ENCODE peak calls at places on chromosomes 11 and 22, in ten cellular contexts. V, T, W, X, H, A, G, Z, L and E are unnamed samples.

GRCh38 chr11:60378359-60378758 is at the start of gene MS4A7:
- DNase-seq in V (no peak), W (no peak), L (no peak), A (no peak), G (peak; percentile 66), H (peak; percentile 39), X (peak; percentile 10), Z (no peak), T (no peak), E (no peak)

GRCh38 chr11:65415499-65416340 is 6.9 kb upstream of the NEAT1 start:
- DNase-seq in Z (no peak), A (no peak), X (no peak), L (no peak), T (no peak), W (no peak), H (no peak), G (peak; percentile 65), V (no peak), E (no peak)

GRCh38 chr11:63710476-63711217 is 29.3 kb downstream of the RTN3 start:
- DNase-seq in W (peak; percentile 83), X (no peak), H (peak; percentile 36), G (no peak), T (peak; percentile 78), Z (no peak), L (peak; percentile 88), A (peak; percentile 89), V (peak; percentile 96), E (no peak)

GRCh38 chr11:119478711-119479285 is 55.8 kb upstream of the THY1 start:
- DNase-seq in Z (peak; percentile 2), X (no peak), G (no peak), W (no peak), T (no peak), H (no peak), L (no peak), V (no peak), A (no peak), E (no peak)

GRCh38 chr11:47254381-47254780 is 3.4 kb upstream of the NR1H3 start:
- DNase-seq in Z (no peak), X (no peak), A (no peak), H (no peak), T (peak; percentile 48), W (no peak), V (no peak), G (no peak), L (peak; percentile 41), E (no peak)

GRCh38 chr11:130859896-130860295 is 56.4 kb downstream of the SNX19 start:
- DNase-seq in L (peak; percentile 24), X (no peak), G (no peak), Z (no peak), V (no peak), W (no peak), A (no peak), H (no peak), T (peak; percentile 14), E (no peak)

GRCh38 chr11:29352273-29352672 is 664.6 kb downstream of the KCNA4 start:
- DNase-seq in G (no peak), L (no peak), V (no peak), T (no peak), X (no peak), A (no peak), H (no peak), W (peak; percentile 31), Z (no peak), E (no peak)

GRCh38 chr11:102940714-102941588 is 14.6 kb downstream of the MMP13 start:
- DNase-seq in W (peak; percentile 73), T (peak; percentile 75), Z (peak; percentile 50), A (peak; percentile 46), L (peak; percentile 76), H (peak; percentile 75), V (no peak), X (peak; percentile 66), G (no peak), E (peak; percentile 71)

GRCh38 chr11:1042626-1043562 is 6.4 kb upstream of the MUC6 start:
- DNase-seq in T (no peak), H (no peak), G (peak; percentile 55), Z (no peak), X (no peak), W (no peak), L (no peak), V (no peak), A (no peak), E (no peak)

GRCh38 chr11:3853935-3854659 is 1.4 kb upstream of the STIM1 start:
- DNase-seq in A (no peak), V (no peak), L (no peak), H (peak; percentile 63), T (no peak), X (peak; percentile 93), Z (peak; percentile 41), W (no peak), G (no peak), E (peak; percentile 74)

GRCh38 chr11:68142441-68143309 is 21.5 kb upstream of the CHKA start:
- DNase-seq in H (peak; percentile 12), X (no peak), L (no peak), V (no peak), A (no peak), G (no peak), Z (no peak), T (no peak), W (no peak), E (no peak)

GRCh38 chr11:117417856-117418255 is 90.2 kb downstream of the CEP164 start:
- DNase-seq in T (no peak), A (no peak), Z (no peak), G (no peak), V (no peak), W (no peak), H (no peak), L (no peak), X (no peak), E (no peak)

GRCh38 chr11:32440920-32441319 is 5.6 kb upstream of the WT1 start:
- DNase-seq in H (no peak), V (no peak), A (no peak), G (no peak), L (no peak), W (no peak), Z (no peak), X (no peak), T (no peak), E (no peak)

GRCh38 chr11:43699879-43700278 is 19.3 kb downstream of the HSD17B12 start:
- DNase-seq in G (no peak), V (no peak), W (no peak), Z (no peak), X (no peak), L (no peak), T (no peak), A (no peak), H (no peak), E (no peak)

GRCh38 chr11:35526370-35526792 is 965 bp upstream of the PAMR1 start:
- DNase-seq in A (no peak), Z (no peak), H (no peak), L (no peak), G (no peak), T (peak; percentile 79), W (peak; percentile 65), V (no peak), X (no peak), E (peak; percentile 39)

GRCh38 chr11:19570889-19571288 is 141.7 kb upstream of the NAV2 start:
- DNase-seq in A (no peak), H (no peak), X (no peak), V (no peak), T (no peak), Z (no peak), L (no peak), W (no peak), G (no peak), E (no peak)

GRCh38 chr22:20258584-20259335 is 9.4 kb downstream of the RTN4R start:
- DNase-seq in G (no peak), H (no peak), L (no peak), X (no peak), W (no peak), A (no peak), Z (no peak), T (no peak), V (no peak), E (no peak)
- H3K4me3 ChIP-seq in G (no peak overlapping the region), H (no peak overlapping the region), L (no peak overlapping the region), X (no peak overlapping the region), W (no peak overlapping the region), A (no peak overlapping the region), Z (no peak overlapping the region), T (no peak overlapping the region), V (no peak overlapping the region), E (no peak overlapping the region)

DNA sequence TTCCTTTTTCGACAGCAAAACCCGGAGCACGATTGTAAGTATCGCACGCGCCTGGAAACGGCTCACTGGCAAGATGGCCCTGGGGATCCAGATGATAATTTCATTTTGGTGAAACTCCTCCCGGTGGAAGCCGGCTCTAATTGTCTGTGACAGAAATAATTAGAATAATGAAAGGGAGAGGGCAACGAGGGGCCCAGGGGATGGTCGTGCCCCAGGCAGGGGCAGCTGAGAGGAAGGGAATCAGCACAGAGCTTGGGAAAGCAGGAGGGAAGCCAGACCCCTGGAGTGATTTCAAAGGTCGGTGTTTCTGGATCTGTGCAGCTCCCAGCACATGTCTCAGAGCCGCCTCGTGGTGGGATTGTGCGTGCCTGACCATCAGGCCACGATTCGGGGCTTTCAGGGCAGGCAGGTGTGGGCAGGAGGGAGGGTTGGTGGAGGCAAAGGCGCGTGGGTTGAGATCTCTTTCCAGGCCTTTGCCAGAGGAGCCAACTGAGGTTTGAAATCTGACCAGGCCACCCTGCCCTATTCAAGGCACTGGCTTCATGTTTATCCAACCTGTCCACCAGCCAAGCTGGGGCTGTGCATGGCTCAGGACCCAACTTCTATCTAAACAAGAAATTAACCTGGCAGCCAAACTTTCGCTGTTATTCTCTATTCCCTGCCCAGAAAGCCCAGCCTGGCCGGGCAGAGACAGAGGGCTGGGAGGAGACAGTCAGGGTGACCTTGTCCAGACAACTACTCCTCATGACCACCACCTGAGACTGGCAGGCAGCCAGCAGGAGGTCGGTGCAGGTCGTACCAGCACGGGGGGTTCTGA is 27.8 kb downstream of the ANO1 start:
- DNase-seq in L (no peak), G (peak; percentile 35), H (no peak), A (no peak), V (no peak), T (no peak), X (no peak), W (no peak), Z (peak; percentile 60), E (no peak)
- TF ChIP-seq CTCF in L (no peak), G (no peak), H (no peak), A (no peak), V (no peak), T (no peak), X (no peak), W (no peak), Z (no peak), E (no peak)

GRCh38 chr11:128628686-128629085 is 41.3 kb upstream of the ETS1 start:
- DNase-seq in W (no peak), A (no peak), G (no peak), H (no peak), L (no peak), V (no peak), T (no peak), X (no peak), Z (no peak), E (no peak)
- H3K4me3 ChIP-seq in W (no peak overlapping the region), A (no peak overlapping the region), G (no peak overlapping the region), H (no peak overlapping the region), L (no peak overlapping the region), V (no peak overlapping the region), T (no peak overlapping the region), X (no peak overlapping the region), Z (no peak overlapping the region), E (no peak overlapping the region)

DNA sequence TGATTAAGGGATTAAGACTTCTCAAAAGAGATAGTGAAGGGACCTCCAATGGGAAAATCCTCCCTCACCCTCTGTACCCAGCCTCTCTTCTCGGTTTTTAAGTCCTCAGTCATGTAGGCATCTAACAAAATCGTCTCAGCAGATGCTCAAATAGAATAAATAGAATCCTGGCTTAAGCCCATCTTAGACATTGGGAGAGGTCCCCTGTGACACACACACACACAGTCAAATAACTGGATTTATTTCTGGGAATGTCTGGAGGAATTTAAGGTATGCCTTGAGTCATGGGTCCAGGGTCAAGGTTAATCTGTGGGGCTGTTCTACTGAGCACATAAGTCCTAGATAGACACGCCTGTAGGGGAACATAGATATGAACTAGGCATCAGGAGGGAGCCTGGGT is 478.2 kb downstream of the MIAT start:
- DNase-seq in H (no peak), G (no peak), A (peak; percentile 90), X (no peak), L (peak; percentile 77), W (peak; percentile 73), Z (no peak), T (peak; percentile 55), V (no peak), E (peak; percentile 48)
- TF ChIP-seq CTCF in H (no peak), G (no peak), A (no peak), X (no peak), L (no peak), W (no peak), Z (no peak), T (no peak), V (no peak), E (no peak)